ENCODE peak calls at places on chromosomes 13 and 19, in four cellular contexts. U is H1, D is GM12878, Q is HepG2. J is an unnamed sample.

GRCh38 chr13:97600438-97601080 is 166.6 kb downstream of the RAP2A start:
- DNase-seq in U (no peak), Q (peak), D (no peak), J (no peak)

GRCh38 chr13:31625115-31625514 is 114.2 kb upstream of the RXFP2 start:
- DNase-seq in D (no peak), U (no peak), Q (no peak), J (no peak)

GRCh38 chr13:41075034-41075433 is 13.7 kb downstream of the WBP4 start:
- DNase-seq in Q (no peak), U (no peak), D (no peak), J (peak)

GRCh38 chr19:41940443-41941409 is 12.5 kb upstream of the ERFL start:
- DNase-seq in U (no peak), D (no peak), Q (no peak), J (peak)

GRCh38 chr13:27353166-27353583 is 71.2 kb upstream of the GTF3A start:
- DNase-seq in Q (peak), U (no peak), D (peak), J (no peak)

GRCh38 chr13:25973576-25973975 is 78.2 kb downstream of the SHISA2 start:
- DNase-seq in Q (no peak), D (no peak), U (no peak), J (no peak)

GRCh38 chr13:111969551-111970135 is 97.3 kb upstream of the SOX1 start:
- DNase-seq in Q (no peak), U (no peak), D (no peak), J (no peak)

GRCh38 chr19:4064551-4065260 is 2.0 kb downstream of the ZBTB7A start:
- DNase-seq in U (no peak), D (no peak), Q (no peak), J (peak)

GRCh38 chr13:113654175-113654560 is 3.8 kb downstream of the ATP4B start:
- DNase-seq in Q (no peak), D (no peak), U (no peak), J (no peak)

GRCh38 chr19:10497371-10497770 is 5.8 kb downstream of the KEAP1 start:
- DNase-seq in D (no peak), U (no peak), Q (no peak), J (no peak)

GRCh38 chr19:5154129-5154798 is 185.4 kb downstream of the KDM4B start:
- DNase-seq in U (no peak), D (no peak), Q (peak), J (peak)

GRCh38 chr19:5567971-5568407 is 236 bp upstream of the TINCR start:
- DNase-seq in Q (no peak), D (no peak), U (no peak), J (no peak)

GRCh38 chr13:110799246-110800236 is 86.0 kb downstream of the ING1 start:
- DNase-seq in Q (no peak), D (no peak), U (no peak), J (no peak)

GRCh38 chr13:44004881-44005280 is 125.2 kb downstream of the LACC1 start:
- DNase-seq in U (no peak), D (no peak), Q (no peak), J (no peak)

GRCh38 chr13:26219726-26220125 is 2.4 kb downstream of the RNF6 start:
- DNase-seq in Q (no peak), D (no peak), U (no peak), J (no peak)

DNA sequence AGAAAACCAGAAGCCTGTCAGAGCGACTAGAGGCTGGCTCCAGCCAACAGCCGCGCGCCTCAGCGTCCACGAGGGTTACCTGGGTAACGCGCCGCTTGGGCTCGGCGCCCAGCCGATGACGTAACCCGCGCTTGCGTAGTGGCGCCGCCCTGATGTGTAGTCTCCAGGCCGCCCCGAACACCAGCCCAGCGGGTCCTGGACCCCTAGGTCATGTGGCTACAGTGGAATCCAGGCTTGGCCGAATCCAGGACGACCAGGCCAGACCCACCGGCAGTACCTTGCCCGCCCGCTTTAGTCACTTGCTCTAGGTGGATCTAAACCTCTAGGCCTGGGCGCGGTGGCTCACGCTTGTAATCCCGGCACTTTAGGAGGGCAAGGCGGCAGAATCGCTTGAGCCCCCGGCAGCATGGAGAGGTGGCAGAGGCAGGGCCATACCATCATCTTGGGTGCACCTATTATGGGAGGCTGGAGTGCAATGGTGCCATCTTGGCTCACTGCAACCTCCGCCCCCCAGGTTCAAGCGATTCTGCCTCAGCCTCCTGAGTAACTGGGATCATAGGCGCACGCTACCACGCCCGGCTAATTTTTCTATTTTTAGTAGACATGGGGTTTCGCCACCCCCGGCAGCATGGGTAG is 7.2 kb upstream of the ZNF606 start:
- DNase-seq in D (no peak), Q (no peak), U (peak), J (peak)
- H3K4me2 ChIP-seq in D (peak), Q (no peak), U (peak), J (peak)

GRCh38 chr19:925087-925911 is 536 bp upstream of the ARID3A start:
- DNase-seq in D (no peak), Q (peak), U (peak), J (peak)
- TF ChIP-seq ATF2 in D (no peak), Q (peak), U (peak), J (peak)

GRCh38 chr13:50414640-50415039 is 399.4 kb downstream of the KCNRG start:
- DNase-seq in U (no peak), Q (no peak), D (no peak), J (no peak)

GRCh38 chr13:50409186-50409585 is 393.9 kb downstream of the KCNRG start:
- DNase-seq in Q (no peak), U (no peak), D (no peak), J (no peak)

GRCh38 chr13:50410921-50411712 is 395.9 kb downstream of the KCNRG start:
- DNase-seq in D (no peak), U (no peak), Q (peak), J (peak)

GRCh38 chr13:50415428-50415827 is 400.2 kb downstream of the KCNRG start:
- DNase-seq in U (no peak), D (no peak), Q (no peak), J (no peak)

GRCh38 chr13:50412046-50412617 is 396.9 kb downstream of the KCNRG start:
- DNase-seq in Q (no peak), D (no peak), U (no peak), J (no peak)
- H3K4me2 ChIP-seq in Q (no peak), D (no peak), U (no peak), J (no peak)

GRCh38 chr19:17281391-17282304 is at the start of gene ANKLE1:
- DNase-seq in Q (no peak), D (peak), U (no peak), J (peak)
- TF ChIP-seq ATF2 in Q (no peak), D (no peak), U (no peak), J (no peak)

DNA sequence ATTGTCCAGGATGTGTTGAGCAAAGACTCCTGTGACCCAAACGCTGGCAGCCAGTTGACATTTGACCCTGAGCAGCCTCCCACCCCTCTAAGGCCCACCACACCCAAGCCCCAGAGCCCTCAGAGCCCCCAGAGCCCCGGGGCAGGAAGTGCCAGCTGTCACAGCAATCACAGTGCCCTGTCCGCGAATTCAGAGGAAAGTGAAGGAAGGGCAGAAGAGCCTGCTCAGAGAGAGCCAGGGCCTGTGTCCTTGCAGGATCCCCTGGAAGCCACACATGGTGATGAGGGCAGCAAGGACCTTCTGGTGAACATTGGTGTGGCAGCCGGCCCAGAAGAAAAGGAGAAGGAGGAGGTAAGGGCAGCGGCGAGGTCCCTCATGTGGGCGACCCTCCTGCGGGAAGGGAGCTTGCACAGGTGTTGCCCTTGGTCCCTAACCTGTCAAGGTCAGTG is 63.7 kb downstream of the SPATA13 start:
- DNase-seq in U (no peak), Q (no peak), D (no peak), J (no peak)
- H3K4me2 ChIP-seq in U (no peak), Q (no peak), D (peak), J (no peak)

DNA sequence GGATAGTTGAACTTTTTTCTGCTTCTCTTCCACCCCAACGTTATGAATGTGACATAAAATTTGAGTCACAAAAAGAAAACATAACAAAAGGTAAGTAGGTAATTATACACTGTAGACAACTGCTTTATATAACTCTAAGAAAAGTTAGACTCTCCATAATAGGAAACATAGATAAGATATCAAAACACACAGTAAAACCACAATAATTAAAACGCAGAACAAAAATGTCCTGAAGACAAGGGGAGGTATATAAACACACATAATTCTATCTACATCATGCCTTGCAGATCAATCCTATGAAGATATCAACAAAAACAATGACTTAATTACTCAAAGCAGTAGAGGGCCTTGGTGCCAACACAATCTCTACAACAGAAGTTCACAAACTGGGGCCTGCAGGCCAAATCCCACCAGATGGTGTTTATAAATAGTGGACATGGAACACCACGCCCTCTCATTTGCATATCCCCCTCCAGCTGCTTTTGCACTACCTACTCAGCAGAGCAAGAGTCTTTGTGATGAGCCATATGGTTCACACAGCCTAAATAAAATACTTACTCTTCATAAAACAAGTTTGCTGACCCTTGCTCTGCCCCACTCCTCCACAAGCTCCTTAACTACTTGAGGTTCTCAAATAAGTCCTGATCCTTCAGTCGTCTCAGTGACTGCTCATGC is 254.7 kb downstream of the KLF12 start:
- DNase-seq in Q (no peak), U (no peak), D (no peak), J (no peak)
- TF ChIP-seq ATF2 in Q (no peak), U (no peak), D (no peak), J (no peak)

GRCh38 chr19:2488405-2488941 is 12.5 kb downstream of the GADD45B start:
- DNase-seq in Q (no peak), D (no peak), U (no peak), J (no peak)
- H3K4me2 ChIP-seq in Q (peak), D (peak), U (peak), J (no peak)

DNA sequence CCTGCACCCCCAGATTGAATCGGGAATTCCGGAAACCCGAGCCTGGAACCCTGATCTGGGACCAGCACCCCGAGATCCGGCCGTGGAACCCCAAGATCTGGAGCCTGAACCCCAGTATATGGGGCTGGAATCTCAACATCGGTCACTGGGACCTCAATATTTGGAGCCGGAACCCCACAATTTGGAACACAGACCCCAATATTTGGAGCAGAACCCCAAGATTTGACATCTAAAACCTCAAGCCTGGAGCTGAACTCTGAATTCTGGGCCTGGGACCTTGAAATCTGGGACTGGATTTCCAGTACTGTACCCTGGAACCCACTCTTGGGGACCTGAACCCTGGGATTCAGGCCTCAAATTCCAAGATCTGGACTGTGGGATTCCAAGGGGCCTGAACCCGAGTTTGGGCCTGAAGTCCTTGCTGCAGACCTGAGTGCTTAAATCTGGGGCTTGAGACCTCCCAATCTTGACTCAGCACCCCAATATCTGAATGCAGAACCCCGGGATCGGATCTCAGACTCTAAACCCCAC is 629 bp downstream of the LRFN3 start:
- DNase-seq in U (no peak), D (no peak), Q (no peak), J (no peak)
- TF ChIP-seq ATF2 in U (no peak), D (no peak), Q (no peak), J (no peak)

GRCh38 chr13:62551588-62551987 is 1135.9 kb upstream of the PCDH20 start:
- DNase-seq in U (no peak), D (no peak), Q (no peak), J (no peak)
- H3K4me2 ChIP-seq in U (no peak), D (no peak), Q (no peak), J (no peak)

GRCh38 chr19:23311551-23311950 is 61.4 kb upstream of the ZNF724 start:
- DNase-seq in U (no peak), Q (no peak), D (no peak), J (no peak)

GRCh38 chr19:23309926-23310325 is 59.7 kb upstream of the ZNF724 start:
- DNase-seq in D (no peak), Q (no peak), U (no peak), J (no peak)

GRCh38 chr19:23310729-23311211 is 60.6 kb upstream of the ZNF724 start:
- DNase-seq in U (no peak), Q (no peak), D (no peak), J (no peak)

GRCh38 chr19:23304238-23304637 is 54.0 kb upstream of the ZNF724 start:
- DNase-seq in Q (no peak), U (no peak), D (no peak), J (no peak)

DNA sequence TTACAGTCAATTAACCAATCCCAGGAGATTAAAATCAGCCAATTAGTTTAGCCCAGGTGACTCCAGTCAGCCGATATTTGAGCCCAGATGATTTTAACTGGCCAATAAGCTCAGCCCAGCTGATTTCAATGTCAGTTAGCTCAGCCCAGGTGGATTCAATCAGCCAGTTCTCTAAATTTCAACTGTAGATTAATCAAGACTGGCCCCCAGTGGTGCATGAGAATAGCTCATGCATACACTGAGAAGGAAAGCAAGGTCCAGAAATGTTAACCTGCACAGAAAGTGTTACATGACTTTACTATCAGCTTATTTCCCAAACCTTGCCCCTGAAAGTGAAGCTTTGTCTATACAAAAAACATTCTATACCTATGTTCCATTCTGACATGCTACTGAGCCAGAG is 55.4 kb upstream of the ZNF724 start:
- DNase-seq in Q (no peak), U (no peak), D (no peak), J (no peak)
- TF ChIP-seq ATF2 in Q (no peak), U (no peak), D (no peak), J (no peak)